ENCODE peak calls at places on chromosomes 7 and 10, in eight cellular contexts. B is T-helper 2 cell, S is Panc1, I is left cardiac atrium, V is cortex of kidney, H is fibroblast of gingiva, Z is mucosa of descending colon, W is ELR. E is an unnamed sample.

GRCh38 chr10:122288917-122289316 is 17.8 kb downstream of the BTBD16 start:
- DNase-seq in B (no peak), S (no peak), I (no peak), V (no peak), H (no peak), Z (no peak), W (no peak), E (peak; percentile 57)

GRCh38 chr10:70752571-70752970 is 32.6 kb downstream of the TBATA start:
- DNase-seq in B (no peak), S (no peak), I (no peak), V (no peak), H (no peak), Z (no peak), W (no peak), E (no peak)

GRCh38 chr10:96416643-96417042 is 57.8 kb upstream of the OPALIN start:
- DNase-seq in B (no peak), S (no peak), I (no peak), V (no peak), H (peak; percentile 19), Z (peak; percentile 40), W (no peak), E (peak; percentile 90)

GRCh38 chr10:112959207-112959838 is 9.3 kb downstream of the TCF7L2 start:
- DNase-seq in B (no peak), S (no peak), I (no peak), V (no peak), H (peak; percentile 83), Z (no peak), W (peak; percentile 75), E (peak; percentile 25)

GRCh38 chr7:3916146-3916545 is 615.1 kb downstream of the SDK1 start:
- DNase-seq in B (no peak), S (no peak), I (no peak), V (no peak), H (no peak), Z (no peak), W (peak; percentile 22), E (no peak)

GRCh38 chr10:23293145-23293724 is 51.4 kb downstream of the C10orf67 start:
- DNase-seq in B (no peak), S (no peak), I (no peak), V (no peak), H (peak; percentile 10), Z (peak; percentile 59), W (peak; percentile 64), E (no peak)

GRCh38 chr7:23469150-23469960 is 936 bp downstream of the IGF2BP3 start:
- DNase-seq in B (no peak), S (no peak), I (no peak), V (no peak), H (no peak), Z (no peak), W (peak; percentile 55), E (no peak)

GRCh38 chr10:132904169-132904813 is 38.1 kb downstream of the CFAP46 start:
- DNase-seq in B (no peak), S (peak; percentile 51), I (peak; percentile 31), V (no peak), H (no peak), Z (peak; percentile 39), W (peak; percentile 56), E (peak; percentile 49)

GRCh38 chr7:71695189-71695588 is 563.2 kb downstream of the GALNT17 start:
- DNase-seq in B (no peak), S (no peak), I (no peak), V (no peak), H (no peak), Z (no peak), W (no peak), E (no peak)

GRCh38 chr7:100835903-100836811 is 8.8 kb upstream of the EPHB4 start:
- DNase-seq in B (no peak), S (no peak), I (peak; percentile 88), V (no peak), H (no peak), Z (peak; percentile 77), W (no peak), E (no peak)

GRCh38 chr7:120941064-120941463 is 9.5 kb upstream of the ING3 start:
- DNase-seq in B (no peak), S (no peak), I (no peak), V (no peak), H (no peak), Z (no peak), W (peak; percentile 43), E (no peak)

GRCh38 chr7:151306860-151307259 is 34.8 kb upstream of the NUB1 start:
- DNase-seq in B (no peak), S (no peak), I (no peak), V (no peak), H (no peak), Z (no peak), W (no peak), E (no peak)

GRCh38 chr7:131948434-131949053 is 392.1 kb upstream of the PODXL start:
- DNase-seq in B (no peak), S (no peak), I (peak; percentile 68), V (no peak), H (no peak), Z (peak; percentile 72), W (peak; percentile 8), E (no peak)